ENCODE peak calls at places on chromosome 10, in nine cellular contexts. One of them, this sample, is unnamed.

GRCh38 chr10:45418417-45418858 is 44.4 kb downstream of the ALOX5 start:
- DNase-seq in tibial nerve: no peak
- DNase-seq in activated T-cell treated with anti-CD3 and anti-CD28 coated beads for 48 hours: no peak
- DNase-seq in CD8-positive, alpha-beta T cell: no peak
- DNase-seq in stimulated activated CD4-positive, alpha-beta T cell treated with anti-CD3 and anti-CD28 coated beads, Interleukin-15, amount 100 ng/mL, for 24 hours: no peak
- DNase-seq in effector memory CD8-positive, alpha-beta T cell: no peak
- DNase-seq in NCI-H1092 treated with DMSO at 0.1 percent for 48 hours: no peak
- DNase-seq in Panc1: no peak
- DNase-seq in HepG2: no peak
- DNase-seq in this sample: no peak

GRCh38 chr10:62594093-62594520 is 210.4 kb upstream of the ADO start:
- DNase-seq in tibial nerve: peak
- DNase-seq in activated T-cell treated with anti-CD3 and anti-CD28 coated beads for 48 hours: peak
- DNase-seq in CD8-positive, alpha-beta T cell: peak
- DNase-seq in stimulated activated CD4-positive, alpha-beta T cell treated with anti-CD3 and anti-CD28 coated beads, Interleukin-15, amount 100 ng/mL, for 24 hours: peak
- DNase-seq in effector memory CD8-positive, alpha-beta T cell: peak
- DNase-seq in NCI-H1092 treated with DMSO at 0.1 percent for 48 hours: peak
- DNase-seq in Panc1: peak
- DNase-seq in HepG2: peak
- DNase-seq in this sample: peak

GRCh38 chr10:117548191-117548668 is 5.7 kb downstream of the EMX2 start:
- DNase-seq in tibial nerve: no peak
- DNase-seq in activated T-cell treated with anti-CD3 and anti-CD28 coated beads for 48 hours: no peak
- DNase-seq in CD8-positive, alpha-beta T cell: no peak
- DNase-seq in stimulated activated CD4-positive, alpha-beta T cell treated with anti-CD3 and anti-CD28 coated beads, Interleukin-15, amount 100 ng/mL, for 24 hours: no peak
- DNase-seq in effector memory CD8-positive, alpha-beta T cell: no peak
- DNase-seq in NCI-H1092 treated with DMSO at 0.1 percent for 48 hours: no peak
- DNase-seq in Panc1: no peak
- DNase-seq in HepG2: no peak
- DNase-seq in this sample: no peak

GRCh38 chr10:72370201-72370722 is 15.5 kb upstream of the DNAJB12 start:
- DNase-seq in tibial nerve: no peak
- DNase-seq in activated T-cell treated with anti-CD3 and anti-CD28 coated beads for 48 hours: no peak
- DNase-seq in CD8-positive, alpha-beta T cell: no peak
- DNase-seq in stimulated activated CD4-positive, alpha-beta T cell treated with anti-CD3 and anti-CD28 coated beads, Interleukin-15, amount 100 ng/mL, for 24 hours: no peak
- DNase-seq in effector memory CD8-positive, alpha-beta T cell: peak
- DNase-seq in NCI-H1092 treated with DMSO at 0.1 percent for 48 hours: no peak
- DNase-seq in Panc1: no peak
- DNase-seq in HepG2: no peak
- DNase-seq in this sample: no peak

GRCh38 chr10:131787961-131788360 is 112.8 kb upstream of the PPP2R2D start:
- DNase-seq in tibial nerve: no peak
- DNase-seq in activated T-cell treated with anti-CD3 and anti-CD28 coated beads for 48 hours: no peak
- DNase-seq in CD8-positive, alpha-beta T cell: no peak
- DNase-seq in stimulated activated CD4-positive, alpha-beta T cell treated with anti-CD3 and anti-CD28 coated beads, Interleukin-15, amount 100 ng/mL, for 24 hours: no peak
- DNase-seq in effector memory CD8-positive, alpha-beta T cell: no peak
- DNase-seq in NCI-H1092 treated with DMSO at 0.1 percent for 48 hours: no peak
- DNase-seq in Panc1: no peak
- DNase-seq in HepG2: no peak
- DNase-seq in this sample: no peak

GRCh38 chr10:9510626-9511025 is 1456.1 kb downstream of the GATA3 start:
- DNase-seq in tibial nerve: no peak
- DNase-seq in activated T-cell treated with anti-CD3 and anti-CD28 coated beads for 48 hours: no peak
- DNase-seq in CD8-positive, alpha-beta T cell: no peak
- DNase-seq in stimulated activated CD4-positive, alpha-beta T cell treated with anti-CD3 and anti-CD28 coated beads, Interleukin-15, amount 100 ng/mL, for 24 hours: no peak
- DNase-seq in effector memory CD8-positive, alpha-beta T cell: no peak
- DNase-seq in NCI-H1092 treated with DMSO at 0.1 percent for 48 hours: no peak
- DNase-seq in Panc1: no peak
- DNase-seq in HepG2: no peak
- DNase-seq in this sample: no peak

GRCh38 chr10:30857803-30858202 is 173.9 kb downstream of the ZNF438 start:
- DNase-seq in tibial nerve: peak
- DNase-seq in activated T-cell treated with anti-CD3 and anti-CD28 coated beads for 48 hours: no peak
- DNase-seq in CD8-positive, alpha-beta T cell: no peak
- DNase-seq in stimulated activated CD4-positive, alpha-beta T cell treated with anti-CD3 and anti-CD28 coated beads, Interleukin-15, amount 100 ng/mL, for 24 hours: no peak
- DNase-seq in effector memory CD8-positive, alpha-beta T cell: no peak
- DNase-seq in NCI-H1092 treated with DMSO at 0.1 percent for 48 hours: no peak
- DNase-seq in Panc1: no peak
- DNase-seq in HepG2: no peak
- DNase-seq in this sample: no peak

GRCh38 chr10:120983721-120984120 is 132.6 kb downstream of the WDR11 start:
- DNase-seq in tibial nerve: no peak
- DNase-seq in activated T-cell treated with anti-CD3 and anti-CD28 coated beads for 48 hours: no peak
- DNase-seq in CD8-positive, alpha-beta T cell: no peak
- DNase-seq in stimulated activated CD4-positive, alpha-beta T cell treated with anti-CD3 and anti-CD28 coated beads, Interleukin-15, amount 100 ng/mL, for 24 hours: no peak
- DNase-seq in effector memory CD8-positive, alpha-beta T cell: no peak
- DNase-seq in NCI-H1092 treated with DMSO at 0.1 percent for 48 hours: no peak
- DNase-seq in Panc1: no peak
- DNase-seq in HepG2: no peak
- DNase-seq in this sample: no peak

GRCh38 chr10:11685787-11686218 is 56.4 kb upstream of the ECHDC3 start:
- DNase-seq in tibial nerve: peak
- DNase-seq in activated T-cell treated with anti-CD3 and anti-CD28 coated beads for 48 hours: no peak
- DNase-seq in CD8-positive, alpha-beta T cell: peak
- DNase-seq in stimulated activated CD4-positive, alpha-beta T cell treated with anti-CD3 and anti-CD28 coated beads, Interleukin-15, amount 100 ng/mL, for 24 hours: peak
- DNase-seq in effector memory CD8-positive, alpha-beta T cell: no peak
- DNase-seq in NCI-H1092 treated with DMSO at 0.1 percent for 48 hours: peak
- DNase-seq in Panc1: no peak
- DNase-seq in HepG2: peak
- DNase-seq in this sample: peak

GRCh38 chr10:50326757-50327701 is 75.7 kb upstream of the ASAH2 start:
- DNase-seq in tibial nerve: no peak
- DNase-seq in activated T-cell treated with anti-CD3 and anti-CD28 coated beads for 48 hours: no peak
- DNase-seq in CD8-positive, alpha-beta T cell: no peak
- DNase-seq in stimulated activated CD4-positive, alpha-beta T cell treated with anti-CD3 and anti-CD28 coated beads, Interleukin-15, amount 100 ng/mL, for 24 hours: no peak
- DNase-seq in effector memory CD8-positive, alpha-beta T cell: no peak
- DNase-seq in NCI-H1092 treated with DMSO at 0.1 percent for 48 hours: peak
- DNase-seq in Panc1: no peak
- DNase-seq in HepG2: no peak
- DNase-seq in this sample: no peak

GRCh38 chr10:130901311-130902165 is 410.0 kb downstream of the TCERG1L start:
- DNase-seq in tibial nerve: no peak
- DNase-seq in activated T-cell treated with anti-CD3 and anti-CD28 coated beads for 48 hours: no peak
- DNase-seq in CD8-positive, alpha-beta T cell: no peak
- DNase-seq in stimulated activated CD4-positive, alpha-beta T cell treated with anti-CD3 and anti-CD28 coated beads, Interleukin-15, amount 100 ng/mL, for 24 hours: no peak
- DNase-seq in effector memory CD8-positive, alpha-beta T cell: no peak
- DNase-seq in NCI-H1092 treated with DMSO at 0.1 percent for 48 hours: no peak
- DNase-seq in Panc1: no peak
- DNase-seq in HepG2: no peak
- DNase-seq in this sample: peak

GRCh38 chr10:89115876-89116627 is 91.1 kb downstream of the CH25H start:
- DNase-seq in tibial nerve: no peak
- DNase-seq in activated T-cell treated with anti-CD3 and anti-CD28 coated beads for 48 hours: no peak
- DNase-seq in CD8-positive, alpha-beta T cell: no peak
- DNase-seq in stimulated activated CD4-positive, alpha-beta T cell treated with anti-CD3 and anti-CD28 coated beads, Interleukin-15, amount 100 ng/mL, for 24 hours: no peak
- DNase-seq in effector memory CD8-positive, alpha-beta T cell: no peak
- DNase-seq in NCI-H1092 treated with DMSO at 0.1 percent for 48 hours: no peak
- DNase-seq in Panc1: no peak
- DNase-seq in HepG2: no peak
- DNase-seq in this sample: no peak

GRCh38 chr10:125023269-125023668 is 81.3 kb downstream of the ZRANB1 start:
- DNase-seq in tibial nerve: no peak
- DNase-seq in activated T-cell treated with anti-CD3 and anti-CD28 coated beads for 48 hours: no peak
- DNase-seq in CD8-positive, alpha-beta T cell: no peak
- DNase-seq in stimulated activated CD4-positive, alpha-beta T cell treated with anti-CD3 and anti-CD28 coated beads, Interleukin-15, amount 100 ng/mL, for 24 hours: no peak
- DNase-seq in effector memory CD8-positive, alpha-beta T cell: no peak
- DNase-seq in NCI-H1092 treated with DMSO at 0.1 percent for 48 hours: peak
- DNase-seq in Panc1: no peak
- DNase-seq in HepG2: peak
- DNase-seq in this sample: no peak

This sample was measured in NAMALWA.